ENCODE peak calls at places on chromosomes 13 and 19, in seven cellular contexts. K, Z, I, H, G, M and Q are unnamed samples.

GRCh38 chr19:10854350-10855089 is 6.3 kb downstream of the C19orf38 start:
- DNase-seq in K (no peak), Z (no peak), I (no peak), H (no peak), G (no peak), M (no peak), Q (no peak)

GRCh38 chr19:37218592-37218935 is 550 bp downstream of the ZNF383 start:
- DNase-seq in K (peak; percentile 49), Z (no peak), I (peak; percentile 23), H (no peak), G (no peak), M (no peak), Q (no peak)

GRCh38 chr13:50617134-50617721 is 226.3 kb downstream of the DLEU7 start:
- DNase-seq in K (peak; percentile 91), Z (no peak), I (no peak), H (no peak), G (no peak), M (no peak), Q (no peak)

GRCh38 chr19:995051-995827 is 5.0 kb upstream of the GRIN3B start:
- DNase-seq in K (no peak), Z (no peak), I (no peak), H (no peak), G (peak; percentile 76), M (no peak), Q (no peak)

GRCh38 chr13:110890279-110891150 is 24.4 kb downstream of the ANKRD10 start:
- DNase-seq in K (no peak), Z (no peak), I (no peak), H (no peak), G (no peak), M (no peak), Q (no peak)

GRCh38 chr19:33246729-33247440 is 21.2 kb upstream of the SLC7A10 start:
- DNase-seq in K (no peak), Z (no peak), I (no peak), H (no peak), G (no peak), M (no peak), Q (no peak)

GRCh38 chr19:38440592-38440991 is 7.1 kb downstream of the RYR1 start:
- DNase-seq in K (no peak), Z (no peak), I (no peak), H (no peak), G (no peak), M (no peak), Q (no peak)

GRCh38 chr13:110298221-110298565 is 8.8 kb downstream of the COL4A1 start:
- DNase-seq in K (no peak), Z (no peak), I (no peak), H (no peak), G (no peak), M (no peak), Q (no peak)

GRCh38 chr13:100399455-100399854 is 189.1 kb downstream of the GGACT start:
- DNase-seq in K (no peak), Z (no peak), I (no peak), H (no peak), G (peak; percentile 60), M (no peak), Q (peak; percentile 93)

GRCh38 chr13:49551245-49551644 is 34.1 kb downstream of the RCBTB1 start:
- DNase-seq in K (no peak), Z (no peak), I (no peak), H (no peak), G (no peak), M (no peak), Q (no peak)

GRCh38 chr13:44857061-44857460 is 132.2 kb downstream of the NUFIP1 start:
- DNase-seq in K (peak; percentile 26), Z (no peak), I (no peak), H (no peak), G (no peak), M (no peak), Q (no peak)

GRCh38 chr13:109500146-109500773 is 286.1 kb downstream of the IRS2 start:
- DNase-seq in K (peak; percentile 21), Z (no peak), I (no peak), H (peak; percentile 64), G (no peak), M (no peak), Q (peak; percentile 46)

GRCh38 chr13:74134226-74134776 is at the start of gene KLF12:
- DNase-seq in K (peak; percentile 95), Z (peak; percentile 92), I (peak; percentile 93), H (peak; percentile 99), G (peak; percentile 80), M (peak; percentile 89), Q (peak; percentile 98)

GRCh38 chr13:108508263-108508662 is 121.1 kb upstream of the MYO16 start:
- DNase-seq in K (peak; percentile 30), Z (no peak), I (no peak), H (peak; percentile 49), G (no peak), M (no peak), Q (peak; percentile 10)

GRCh38 chr19:13095393-13095784 is 7.3 kb downstream of the LYL1 start:
- DNase-seq in K (no peak), Z (no peak), I (no peak), H (no peak), G (no peak), M (no peak), Q (peak; percentile 60)

GRCh38 chr19:30757836-30758617 is 385.8 kb downstream of the ZNF536 start:
- DNase-seq in K (no peak), Z (no peak), I (no peak), H (no peak), G (no peak), M (no peak), Q (no peak)

GRCh38 chr13:31038834-31039552 is 106.5 kb downstream of the TEX26 start:
- DNase-seq in K (peak; percentile 59), Z (no peak), I (peak; percentile 11), H (peak; percentile 13), G (no peak), M (no peak), Q (no peak)

GRCh38 chr13:42035905-42036521 is 12.4 kb upstream of the DGKH start:
- DNase-seq in K (no peak), Z (no peak), I (no peak), H (no peak), G (no peak), M (no peak), Q (no peak)